ENCODE peak calls at places on chromosomes 11 and 22, in seven cellular contexts. Z, K, D, C, H, Y and U are unnamed samples.
A peak's percentile ranks its signal among the peaks of the same experiment; 100 is the strongest.

GRCh38 chr11:34909955-34910354 is 6.2 kb downstream of the APIP start:
- DNase-seq in Z (no peak), K (no peak), D (no peak), C (no peak), H (no peak), Y (no peak), U (no peak)

GRCh38 chr11:101126551-101127347 is 2.9 kb downstream of the PGR start:
- DNase-seq in Z (peak; percentile 17), K (peak; percentile 58), D (peak; percentile 21), C (peak; percentile 26), H (no peak), Y (no peak), U (no peak)

GRCh38 chr22:47145883-47146282 is 383.4 kb downstream of the TBC1D22A start:
- DNase-seq in Z (no peak), K (no peak), D (no peak), C (no peak), H (no peak), Y (no peak), U (no peak)

GRCh38 chr11:96339704-96340554 is 3.1 kb downstream of the MAML2 start:
- DNase-seq in Z (no peak), K (no peak), D (no peak), C (peak; percentile 68), H (no peak), Y (no peak), U (no peak)

GRCh38 chr11:3128356-3129180 is 36.5 kb downstream of the OSBPL5 start:
- DNase-seq in Z (no peak), K (no peak), D (no peak), C (no peak), H (no peak), Y (peak; percentile 62), U (no peak)

GRCh38 chr11:3949132-3949531 is 93.7 kb downstream of the STIM1 start:
- DNase-seq in Z (no peak), K (no peak), D (no peak), C (no peak), H (peak; percentile 71), Y (no peak), U (no peak)

GRCh38 chr11:73201249-73201648 is 16.8 kb upstream of the P2RY2 start:
- DNase-seq in Z (no peak), K (no peak), D (no peak), C (peak; percentile 50), H (no peak), Y (peak; percentile 63), U (peak; percentile 27)

GRCh38 chr22:36323182-36323854 is 64.4 kb downstream of the MYH9 start:
- DNase-seq in Z (no peak), K (no peak), D (no peak), C (peak; percentile 87), H (no peak), Y (peak; percentile 97), U (no peak)

GRCh38 chr11:72702842-72703241 is 28.6 kb upstream of the PDE2A start:
- DNase-seq in Z (no peak), K (peak; percentile 40), D (no peak), C (no peak), H (no peak), Y (no peak), U (no peak)

GRCh38 chr11:11311169-11311568 is 41.9 kb downstream of the CSNK2A3 start:
- DNase-seq in Z (no peak), K (no peak), D (no peak), C (no peak), H (no peak), Y (no peak), U (no peak)

GRCh38 chr22:44392446-44392921 is 79.7 kb upstream of the SHISAL1 start:
- DNase-seq in Z (no peak), K (no peak), D (no peak), C (no peak), H (no peak), Y (peak; percentile 46), U (no peak)

GRCh38 chr22:46547179-46547882 is 9.9 kb upstream of the CELSR1 start:
- DNase-seq in Z (no peak), K (no peak), D (no peak), C (peak; percentile 70), H (no peak), Y (no peak), U (no peak)

GRCh38 chr11:95229199-95230053 is 1.6 kb downstream of the SESN3 start:
- DNase-seq in Z (no peak), K (no peak), D (no peak), C (peak; percentile 13), H (no peak), Y (peak; percentile 57), U (no peak)

GRCh38 chr11:46594383-46594718 is 528 bp upstream of the AMBRA1 start:
- DNase-seq in Z (no peak), K (no peak), D (no peak), C (peak; percentile 29), H (no peak), Y (no peak), U (no peak)

GRCh38 chr11:46597155-46597554 is 3.3 kb upstream of the AMBRA1 start:
- DNase-seq in Z (no peak), K (no peak), D (no peak), C (no peak), H (no peak), Y (no peak), U (no peak)

GRCh38 chr11:46594785-46595184 is 962 bp upstream of the AMBRA1 start:
- DNase-seq in Z (no peak), K (no peak), D (no peak), C (no peak), H (no peak), Y (no peak), U (no peak)

GRCh38 chr11:46590740-46591606 is 2.9 kb downstream of the AMBRA1 start:
- DNase-seq in Z (no peak), K (no peak), D (no peak), C (no peak), H (no peak), Y (no peak), U (no peak)

GRCh38 chr11:46593550-46594382 is at the start of gene AMBRA1:
- DNase-seq in Z (peak; percentile 82), K (peak; percentile 79), D (peak; percentile 90), C (peak; percentile 96), H (peak; percentile 81), Y (peak; percentile 91), U (peak; percentile 67)
- H3K4me3 ChIP-seq in Z (peak within 1 kb of the TSS; percentile 97), K (peak within 1 kb of the TSS; percentile 87), D (peak within 1 kb of the TSS; percentile 92), C (peak within 1 kb of the TSS; percentile 71), H (peak within 1 kb of the TSS; percentile 61), Y (peak within 1 kb of the TSS; percentile 85), U (peak within 1 kb of the TSS; percentile 92)

DNA sequence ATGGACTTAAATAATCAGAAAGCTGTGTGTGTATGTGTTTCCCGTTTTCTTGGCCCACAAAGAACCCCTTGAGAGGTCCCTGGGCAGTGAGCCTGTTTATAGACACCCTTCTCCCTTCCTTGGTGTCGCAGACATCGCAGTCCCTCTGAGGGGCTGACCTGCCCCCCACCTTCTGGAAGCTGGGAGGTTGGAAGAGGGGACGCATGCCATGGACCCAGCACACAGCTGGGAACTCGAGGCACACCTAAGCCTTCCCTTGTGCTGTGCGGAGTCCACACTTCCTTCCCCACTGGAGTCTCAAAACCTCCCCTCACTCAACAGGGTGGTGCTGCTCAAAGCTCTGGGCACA is 514 bp upstream of the APOBEC3B start:
- DNase-seq in Z (no peak), K (peak; percentile 23), D (no peak), C (no peak), H (no peak), Y (no peak), U (no peak)
- H3K4me3 ChIP-seq in Z (no peak overlapping the region), K (peak overlapping the region; percentile 43), D (no peak overlapping the region), C (peak overlapping the region; percentile 47), H (peak overlapping the region; percentile 57), Y (peak overlapping the region; percentile 40), U (no peak overlapping the region)

DNA sequence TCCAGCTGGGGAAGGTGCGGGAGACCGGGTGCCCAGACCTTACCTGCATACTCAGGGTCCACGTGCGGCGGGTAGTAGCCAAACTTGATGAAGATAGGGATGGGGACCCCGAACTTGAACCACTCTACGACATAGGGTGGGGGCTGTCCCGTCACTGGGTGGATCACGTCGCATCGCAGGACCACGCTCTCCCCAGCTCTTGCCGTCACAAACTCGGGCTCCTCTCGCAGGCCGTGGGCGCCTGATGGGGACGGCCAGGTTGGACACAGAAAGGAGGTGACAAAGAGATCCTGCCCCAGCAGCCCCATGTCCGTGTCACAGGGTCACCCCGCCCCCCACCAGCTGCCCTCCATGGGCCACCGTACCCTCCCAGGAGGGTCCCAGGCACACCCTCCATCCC is 10.8 kb downstream of the IGSF9B start:
- DNase-seq in Z (no peak), K (no peak), D (no peak), C (no peak), H (no peak), Y (no peak), U (no peak)
- H3K4me3 ChIP-seq in Z (no peak overlapping the region), K (no peak overlapping the region), D (no peak overlapping the region), C (no peak overlapping the region), H (no peak overlapping the region), Y (no peak overlapping the region), U (no peak overlapping the region)

DNA sequence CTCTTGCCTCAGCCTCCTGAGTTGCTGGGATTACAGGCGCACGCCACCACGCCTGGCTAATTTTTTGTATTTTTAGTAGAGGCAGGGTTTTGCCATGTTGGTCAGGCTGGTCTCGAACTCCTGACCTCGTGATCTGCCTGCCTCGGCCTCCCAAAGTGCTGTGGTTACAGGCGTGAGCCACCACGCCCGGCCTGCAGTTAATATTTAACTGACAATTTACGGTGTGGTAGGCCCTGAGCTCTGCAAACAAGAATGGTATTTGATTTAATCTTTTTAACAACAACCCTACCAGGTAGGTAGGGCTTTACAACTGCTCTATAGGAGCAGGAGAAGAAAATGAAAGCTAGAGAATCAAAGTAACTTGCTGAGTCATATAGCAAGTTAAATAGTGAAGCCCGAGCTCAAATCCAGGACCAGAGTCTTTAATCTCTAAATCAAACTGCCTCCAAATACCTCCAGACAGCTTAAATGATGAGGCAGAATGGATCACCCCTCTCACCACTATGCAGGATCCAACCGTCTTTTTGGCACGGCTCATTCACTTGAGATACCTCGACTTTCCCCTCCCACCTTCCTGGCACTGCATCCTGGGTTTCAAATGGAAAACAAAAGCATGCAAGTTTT is 9.4 kb downstream of the UEVLD start:
- DNase-seq in Z (no peak), K (no peak), D (no peak), C (no peak), H (no peak), Y (no peak), U (no peak)
- H3K4me3 ChIP-seq in Z (no peak overlapping the region), K (no peak overlapping the region), D (no peak overlapping the region), C (no peak overlapping the region), H (peak overlapping the region; percentile 38), Y (no peak overlapping the region), U (no peak overlapping the region)

GRCh38 chr22:32473388-32473952 is 1.1 kb upstream of the FBXO7 start:
- DNase-seq in Z (peak; percentile 22), K (peak; percentile 10), D (peak; percentile 68), C (peak; percentile 81), H (no peak), Y (no peak), U (peak; percentile 30)
- H3K4me3 ChIP-seq in Z (peak overlapping the region; percentile 80), K (no peak overlapping the region), D (peak overlapping the region; percentile 27), C (peak overlapping the region; percentile 90), H (peak overlapping the region; percentile 80), Y (no peak overlapping the region), U (peak overlapping the region; percentile 89)